ENCODE peak calls at places on chromosomes 2 and 18, in four cellular contexts. K is fibroblast of villous mesenchyme, F is activated B cell treated with CpG ODN at 0.5 μM for 24 hours, V is neural crest cell. R is an unnamed sample.

GRCh38 chr18:36464126-36464651 is 166.7 kb downstream of the FHOD3 start:
- DNase-seq in F (no peak), K (no peak), V (no peak), R (no peak)

GRCh38 chr2:220748875-220749479 is 823.1 kb downstream of the EPHA4 start:
- DNase-seq in V (no peak), K (no peak), F (no peak), R (no peak)

GRCh38 chr2:238242731-238243495 is 3.1 kb upstream of the HES6 start:
- DNase-seq in V (no peak), F (no peak), K (peak; percentile 45), R (no peak)

GRCh38 chr2:24971300-24971549 is 530 bp downstream of the DNAJC27 start:
- DNase-seq in V (no peak), K (no peak), F (no peak), R (no peak)

GRCh38 chr2:121034551-121034950 is 250.5 kb downstream of the TFCP2L1 start:
- DNase-seq in K (no peak), V (no peak), F (no peak), R (no peak)

GRCh38 chr2:223598994-223599645 is 3.0 kb downstream of the SCG2 start:
- DNase-seq in V (no peak), F (no peak), K (peak; percentile 85), R (no peak)

GRCh38 chr2:1041012-1041805 is 90.6 kb downstream of the SNTG2 start:
- DNase-seq in V (no peak), K (no peak), F (no peak), R (no peak)

GRCh38 chr2:173130521-173131467 is 55.1 kb downstream of the MAP3K20 start:
- DNase-seq in F (no peak), V (no peak), K (no peak), R (no peak)

GRCh38 chr2:4358855-4359254 is 655.5 kb downstream of the DCDC2C start:
- DNase-seq in V (no peak), K (no peak), F (no peak), R (no peak)

GRCh38 chr2:15754703-15755099 is 163.0 kb downstream of the DDX1 start:
- DNase-seq in F (no peak), V (no peak), K (no peak), R (no peak)

GRCh38 chr2:201680743-201681142 is 17.7 kb downstream of the MPP4 start:
- DNase-seq in V (peak; percentile 28), K (no peak), F (no peak), R (no peak)

GRCh38 chr2:206800501-206801416 is 35.4 kb downstream of the FASTKD2 start:
- DNase-seq in F (peak; percentile 21), V (peak; percentile 59), K (peak; percentile 75), R (no peak)

GRCh38 chr2:232875256-232876070 is 5.4 kb downstream of the SNORC start:
- DNase-seq in V (no peak), K (no peak), F (no peak), R (peak; percentile 52)

GRCh38 chr2:182894174-182894573 is 27.7 kb upstream of the FRZB start:
- DNase-seq in V (no peak), F (no peak), K (no peak), R (no peak)

GRCh38 chr2:224638338-224638823 is 53.2 kb upstream of the CUL3 start:
- DNase-seq in F (peak; percentile 30), V (no peak), K (no peak), R (no peak)

GRCh38 chr2:41720702-41721344 is 327.0 kb upstream of the PKDCC start:
- DNase-seq in K (peak; percentile 79), F (no peak), V (no peak), R (no peak)

GRCh38 chr2:238720232-238720672 is 127.6 kb upstream of the TWIST2 start:
- DNase-seq in F (no peak), V (peak; percentile 52), K (peak; percentile 47), R (no peak)

GRCh38 chr2:83574614-83575013 is 884.5 kb downstream of the SUCLG1 start:
- DNase-seq in K (no peak), F (no peak), V (no peak), R (no peak)

GRCh38 chr18:8659609-8660242 is 45.6 kb upstream of the MTCL1 start:
- DNase-seq in V (no peak), K (no peak), F (no peak), R (no peak)

GRCh38 chr18:46497129-46497528 is 159.9 kb downstream of the LOXHD1 start:
- DNase-seq in K (no peak), F (no peak), V (peak; percentile 76), R (no peak)

GRCh38 chr2:239323473-239323872 is 77.3 kb downstream of the HDAC4 start:
- DNase-seq in K (no peak), V (no peak), F (no peak), R (no peak)

GRCh38 chr2:46460991-46461715 is 18.2 kb upstream of the TMEM247 start:
- DNase-seq in K (peak; percentile 72), F (peak; percentile 71), V (peak; percentile 92), R (no peak)

GRCh38 chr2:28004086-28004485 is 113.6 kb downstream of the BABAM2 start:
- DNase-seq in V (no peak), K (peak; percentile 79), F (no peak), R (no peak)

GRCh38 chr2:89000235-89000634 is 308.8 kb downstream of the RPIA start:
- DNase-seq in F (no peak), K (no peak), V (no peak), R (no peak)

GRCh38 chr2:162480067-162480466 is 136.1 kb downstream of the GCA start:
- DNase-seq in K (no peak), V (no peak), F (no peak), R (no peak)

GRCh38 chr18:24103622-24104021 is 35.2 kb upstream of the CABYR start:
- DNase-seq in V (no peak), F (no peak), K (no peak), R (no peak)

GRCh38 chr2:179104736-179105135 is 54.8 kb upstream of the CCDC141 start:
- DNase-seq in V (no peak), K (peak; percentile 45), F (no peak), R (no peak)

GRCh38 chr2:231611273-231612198 is 18.9 kb downstream of the TEX44 start:
- DNase-seq in K (peak; percentile 60), V (no peak), F (no peak), R (no peak)

GRCh38 chr2:28405537-28405936 is 12.9 kb downstream of the FOSL2 start:
- DNase-seq in F (no peak), V (no peak), K (no peak), R (no peak)

DNA sequence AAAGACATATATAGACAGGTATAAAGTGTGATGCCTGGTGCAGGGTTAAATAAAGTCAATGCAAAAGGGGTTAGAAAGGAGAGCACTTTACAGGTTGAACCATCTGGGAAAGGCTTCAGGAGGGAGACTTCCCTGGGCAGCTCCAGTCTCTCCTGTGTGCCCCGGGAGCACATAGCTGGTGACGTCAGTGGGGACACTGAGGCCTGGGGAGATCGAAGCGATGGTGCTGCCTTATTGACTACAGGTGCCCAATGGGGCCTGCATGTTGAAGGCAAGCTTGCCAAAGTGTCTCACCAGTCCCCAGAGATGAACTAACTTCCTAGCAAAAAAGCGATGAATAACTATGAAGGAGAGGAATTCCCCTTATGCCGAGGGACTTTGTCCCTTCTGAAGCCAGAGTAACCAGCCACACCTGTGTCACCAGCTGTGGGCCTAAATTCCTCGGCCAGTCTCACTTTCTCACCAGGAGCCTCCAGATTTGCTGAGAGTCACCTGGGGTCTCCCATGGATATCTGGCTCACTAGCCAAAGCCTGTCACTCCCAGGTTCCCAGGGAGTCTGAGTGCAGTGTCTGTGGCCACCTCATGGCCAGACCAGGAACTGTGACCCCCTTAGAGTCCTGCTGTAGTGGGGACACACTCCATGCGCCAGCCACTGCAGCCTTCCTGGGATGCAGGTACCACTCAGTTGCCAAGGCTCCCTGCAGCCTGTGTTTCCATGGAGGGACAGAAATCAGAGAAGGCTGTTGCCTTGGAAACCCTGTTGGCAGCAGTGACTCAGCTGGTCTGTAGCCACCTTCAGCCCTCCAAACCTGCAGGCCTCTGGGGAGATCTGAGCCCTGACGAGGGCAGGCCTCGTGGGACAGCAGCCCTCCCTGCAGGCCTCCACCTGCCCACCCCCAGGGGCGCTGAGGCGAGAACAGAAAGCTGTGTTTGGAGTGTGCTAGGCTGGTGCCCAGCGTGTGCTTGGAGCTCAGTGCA is 128.7 kb downstream of the CTIF start:
- DNase-seq in V (no peak), F (peak; percentile 64), K (no peak), R (no peak)
- TF ChIP-seq CTCF in V (peak; percentile 56), F (no peak), K (peak; percentile 33), R (no peak)

DNA sequence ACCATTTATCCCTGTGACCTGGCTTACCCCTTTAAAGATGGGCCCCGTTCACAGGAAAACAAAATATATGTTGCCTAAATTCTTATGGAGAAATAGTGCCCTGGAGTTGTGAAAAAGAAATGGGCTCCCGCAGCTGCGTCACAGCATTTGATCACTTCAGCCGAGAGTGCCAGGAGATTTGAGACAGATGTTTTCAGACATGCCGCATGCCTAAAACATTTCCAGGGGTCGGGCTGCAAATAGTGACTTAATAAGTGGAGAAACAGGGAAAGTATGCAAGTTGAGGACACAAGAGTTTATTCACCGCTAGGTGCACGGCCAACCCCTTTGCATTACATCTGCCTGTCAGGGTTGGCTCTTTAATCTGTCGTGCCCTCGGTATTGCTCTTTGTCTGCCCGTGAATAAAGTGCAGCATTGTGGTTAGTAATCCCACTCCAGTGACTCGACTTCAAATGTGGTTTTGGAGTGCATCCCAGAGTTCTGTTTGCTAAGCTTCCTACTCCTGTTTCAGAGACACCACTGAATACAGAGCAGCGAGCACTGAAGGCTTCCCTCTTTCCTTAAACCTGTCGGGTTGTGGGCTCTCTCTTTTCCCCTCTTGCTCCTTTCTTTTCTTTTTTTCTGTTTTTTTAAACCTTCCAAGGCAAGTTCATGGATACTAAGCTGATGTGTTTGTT is 187.5 kb downstream of the LTBP1 start:
- DNase-seq in F (no peak), K (peak; percentile 99), V (no peak), R (no peak)
- TF ChIP-seq CTCF in F (no peak), K (no peak), V (no peak), R (no peak)

GRCh38 chr2:197208029-197208428 is 102.6 kb downstream of the ANKRD44 start:
- DNase-seq in V (no peak), F (no peak), K (no peak), R (no peak)

GRCh38 chr2:197207106-197207505 is 103.5 kb downstream of the ANKRD44 start:
- DNase-seq in K (no peak), V (no peak), F (no peak), R (no peak)

GRCh38 chr2:197208841-197209240 is 101.7 kb downstream of the ANKRD44 start:
- DNase-seq in F (no peak), K (no peak), V (no peak), R (no peak)

GRCh38 chr2:197209274-197209673 is 101.3 kb downstream of the ANKRD44 start:
- DNase-seq in V (no peak), K (no peak), F (no peak), R (no peak)

DNA sequence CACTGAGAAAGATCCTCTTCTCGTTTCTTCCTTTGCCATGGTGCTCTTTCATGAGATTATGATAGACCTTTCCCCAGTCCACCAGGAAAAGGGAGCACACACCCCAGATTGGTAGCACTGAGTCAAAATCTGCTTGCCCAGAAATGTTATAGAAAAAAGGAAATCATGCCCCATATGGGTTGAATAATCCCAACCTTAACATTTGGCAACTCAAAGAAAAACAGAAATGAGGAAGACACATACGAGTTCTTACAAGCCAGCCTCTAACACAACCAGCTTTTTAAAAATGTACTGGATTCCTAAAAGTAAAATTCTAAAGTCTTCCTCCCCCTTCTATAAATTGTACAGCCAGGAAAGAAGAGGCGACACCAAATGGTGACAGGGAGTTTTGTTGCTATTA is 103.0 kb downstream of the ANKRD44 start:
- DNase-seq in F (no peak), V (no peak), K (no peak), R (no peak)
- TF ChIP-seq CTCF in F (no peak), V (no peak), K (no peak), R (no peak)

DNA sequence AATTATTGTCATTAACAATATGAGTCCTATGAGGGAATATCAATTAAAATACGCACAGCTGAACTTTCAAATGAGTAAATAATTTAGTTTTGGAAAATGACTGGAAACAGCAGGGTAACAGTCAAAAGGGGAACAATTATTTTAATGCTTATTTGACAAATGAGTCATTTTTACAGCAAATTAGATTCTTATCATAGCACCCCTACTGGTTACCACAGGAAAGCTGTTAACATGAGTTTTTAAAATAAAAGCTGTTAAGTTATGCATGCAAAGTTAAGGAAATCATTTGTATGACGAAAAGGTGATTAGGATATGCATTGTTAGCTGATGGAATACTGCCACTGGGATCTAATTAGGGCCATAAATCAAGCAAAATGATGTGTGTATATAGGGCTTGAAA is 435.1 kb upstream of the MEIS1 start:
- DNase-seq in K (no peak), F (no peak), V (no peak), R (no peak)
- TF ChIP-seq CTCF in K (no peak), F (no peak), V (peak; percentile 27), R (no peak)

R was measured in D721Med.